ENCODE peak calls at places on chromosome 11, in six cellular contexts. One of them, this sample, is unnamed.

GRCh38 chr11:70210051-70210501 is 7.0 kb downstream of the FADD start:
- DNase-seq in amniotic epithelial cell: peak
- DNase-seq in HCT116: no peak
- DNase-seq in activated CD4-positive, CD25-positive, alpha-beta regulatory T cell: no peak
- DNase-seq in activated gamma-delta T cell treated with anti-CD3 and anti-CD28 coated beads, Interleukin-2, amount 50 U/mL, for 16 hours: no peak
- DNase-seq in kidney glomerular epithelial cell: no peak
- DNase-seq in this sample: no peak

GRCh38 chr11:12454782-12455181 is 77.4 kb downstream of the PARVA start:
- DNase-seq in amniotic epithelial cell: peak
- DNase-seq in HCT116: no peak
- DNase-seq in activated CD4-positive, CD25-positive, alpha-beta regulatory T cell: no peak
- DNase-seq in activated gamma-delta T cell treated with anti-CD3 and anti-CD28 coated beads, Interleukin-2, amount 50 U/mL, for 16 hours: no peak
- DNase-seq in kidney glomerular epithelial cell: no peak
- DNase-seq in this sample: no peak

GRCh38 chr11:65639623-65640482 is 2.0 kb downstream of the SIPA1 start:
- DNase-seq in amniotic epithelial cell: no peak
- DNase-seq in HCT116: no peak
- DNase-seq in activated CD4-positive, CD25-positive, alpha-beta regulatory T cell: no peak
- DNase-seq in activated gamma-delta T cell treated with anti-CD3 and anti-CD28 coated beads, Interleukin-2, amount 50 U/mL, for 16 hours: peak
- DNase-seq in kidney glomerular epithelial cell: no peak
- DNase-seq in this sample: no peak

GRCh38 chr11:102760355-102761035 is 19.9 kb downstream of the MMP10 start:
- DNase-seq in amniotic epithelial cell: peak
- DNase-seq in HCT116: peak
- DNase-seq in activated CD4-positive, CD25-positive, alpha-beta regulatory T cell: no peak
- DNase-seq in activated gamma-delta T cell treated with anti-CD3 and anti-CD28 coated beads, Interleukin-2, amount 50 U/mL, for 16 hours: no peak
- DNase-seq in kidney glomerular epithelial cell: peak
- DNase-seq in this sample: peak

GRCh38 chr11:66524304-66525040 is 14.0 kb downstream of the BBS1 start:
- DNase-seq in amniotic epithelial cell: no peak
- DNase-seq in HCT116: no peak
- DNase-seq in activated CD4-positive, CD25-positive, alpha-beta regulatory T cell: no peak
- DNase-seq in activated gamma-delta T cell treated with anti-CD3 and anti-CD28 coated beads, Interleukin-2, amount 50 U/mL, for 16 hours: no peak
- DNase-seq in kidney glomerular epithelial cell: no peak
- DNase-seq in this sample: no peak

GRCh38 chr11:2481253-2481652 is 36.4 kb downstream of the KCNQ1 start:
- DNase-seq in amniotic epithelial cell: no peak
- DNase-seq in HCT116: no peak
- DNase-seq in activated CD4-positive, CD25-positive, alpha-beta regulatory T cell: no peak
- DNase-seq in activated gamma-delta T cell treated with anti-CD3 and anti-CD28 coated beads, Interleukin-2, amount 50 U/mL, for 16 hours: no peak
- DNase-seq in kidney glomerular epithelial cell: no peak
- DNase-seq in this sample: no peak

GRCh38 chr11:14021738-14022137 is 59.2 kb downstream of the SPON1 start:
- DNase-seq in amniotic epithelial cell: no peak
- DNase-seq in HCT116: no peak
- DNase-seq in activated CD4-positive, CD25-positive, alpha-beta regulatory T cell: no peak
- DNase-seq in activated gamma-delta T cell treated with anti-CD3 and anti-CD28 coated beads, Interleukin-2, amount 50 U/mL, for 16 hours: no peak
- DNase-seq in kidney glomerular epithelial cell: no peak
- DNase-seq in this sample: no peak

GRCh38 chr11:1831338-1832180 is 3.2 kb upstream of the SYT8 start:
- DNase-seq in amniotic epithelial cell: no peak
- DNase-seq in HCT116: no peak
- DNase-seq in activated CD4-positive, CD25-positive, alpha-beta regulatory T cell: no peak
- DNase-seq in activated gamma-delta T cell treated with anti-CD3 and anti-CD28 coated beads, Interleukin-2, amount 50 U/mL, for 16 hours: no peak
- DNase-seq in kidney glomerular epithelial cell: no peak
- DNase-seq in this sample: no peak

GRCh38 chr11:64275031-64275800 is 9.2 kb downstream of the BAD start:
- DNase-seq in amniotic epithelial cell: no peak
- DNase-seq in HCT116: no peak
- DNase-seq in activated CD4-positive, CD25-positive, alpha-beta regulatory T cell: no peak
- DNase-seq in activated gamma-delta T cell treated with anti-CD3 and anti-CD28 coated beads, Interleukin-2, amount 50 U/mL, for 16 hours: no peak
- DNase-seq in kidney glomerular epithelial cell: no peak
- DNase-seq in this sample: no peak

GRCh38 chr11:65709661-65710060 is 2.4 kb upstream of the KAT5 start:
- DNase-seq in amniotic epithelial cell: peak
- DNase-seq in HCT116: no peak
- DNase-seq in activated CD4-positive, CD25-positive, alpha-beta regulatory T cell: no peak
- DNase-seq in activated gamma-delta T cell treated with anti-CD3 and anti-CD28 coated beads, Interleukin-2, amount 50 U/mL, for 16 hours: no peak
- DNase-seq in kidney glomerular epithelial cell: no peak
- DNase-seq in this sample: no peak

GRCh38 chr11:128018692-128019091 is 568.7 kb downstream of the ETS1 start:
- DNase-seq in amniotic epithelial cell: no peak
- DNase-seq in HCT116: no peak
- DNase-seq in activated CD4-positive, CD25-positive, alpha-beta regulatory T cell: no peak
- DNase-seq in activated gamma-delta T cell treated with anti-CD3 and anti-CD28 coated beads, Interleukin-2, amount 50 U/mL, for 16 hours: no peak
- DNase-seq in kidney glomerular epithelial cell: no peak
- DNase-seq in this sample: no peak

GRCh38 chr11:93659841-93660240 is 1.6 kb upstream of the CEP295 start:
- DNase-seq in amniotic epithelial cell: peak
- DNase-seq in HCT116: no peak
- DNase-seq in activated CD4-positive, CD25-positive, alpha-beta regulatory T cell: no peak
- DNase-seq in activated gamma-delta T cell treated with anti-CD3 and anti-CD28 coated beads, Interleukin-2, amount 50 U/mL, for 16 hours: no peak
- DNase-seq in kidney glomerular epithelial cell: no peak
- DNase-seq in this sample: no peak

GRCh38 chr11:48307760-48308386 is 1.9 kb downstream of the OR4S1 start:
- DNase-seq in amniotic epithelial cell: peak
- DNase-seq in HCT116: peak
- DNase-seq in activated CD4-positive, CD25-positive, alpha-beta regulatory T cell: peak
- DNase-seq in activated gamma-delta T cell treated with anti-CD3 and anti-CD28 coated beads, Interleukin-2, amount 50 U/mL, for 16 hours: peak
- DNase-seq in kidney glomerular epithelial cell: peak
- DNase-seq in this sample: no peak

GRCh38 chr11:235180-235997 is 753 bp downstream of the SIRT3 start:
- DNase-seq in amniotic epithelial cell: peak
- DNase-seq in HCT116: no peak
- DNase-seq in activated CD4-positive, CD25-positive, alpha-beta regulatory T cell: no peak
- DNase-seq in activated gamma-delta T cell treated with anti-CD3 and anti-CD28 coated beads, Interleukin-2, amount 50 U/mL, for 16 hours: peak
- DNase-seq in kidney glomerular epithelial cell: peak
- DNase-seq in this sample: no peak

GRCh38 chr11:71428861-71429435 is 19.2 kb downstream of the DHCR7 start:
- DNase-seq in amniotic epithelial cell: peak
- DNase-seq in HCT116: no peak
- DNase-seq in activated CD4-positive, CD25-positive, alpha-beta regulatory T cell: no peak
- DNase-seq in activated gamma-delta T cell treated with anti-CD3 and anti-CD28 coated beads, Interleukin-2, amount 50 U/mL, for 16 hours: no peak
- DNase-seq in kidney glomerular epithelial cell: no peak
- DNase-seq in this sample: no peak

GRCh38 chr11:10902301-10902700 is 44.4 kb upstream of the ZBED5 start:
- DNase-seq in amniotic epithelial cell: no peak
- DNase-seq in HCT116: no peak
- DNase-seq in activated CD4-positive, CD25-positive, alpha-beta regulatory T cell: no peak
- DNase-seq in activated gamma-delta T cell treated with anti-CD3 and anti-CD28 coated beads, Interleukin-2, amount 50 U/mL, for 16 hours: no peak
- DNase-seq in kidney glomerular epithelial cell: no peak
- DNase-seq in this sample: no peak

GRCh38 chr11:19686234-19686633 is 26.4 kb upstream of the NAV2 start:
- DNase-seq in amniotic epithelial cell: no peak
- DNase-seq in HCT116: no peak
- DNase-seq in activated CD4-positive, CD25-positive, alpha-beta regulatory T cell: no peak
- DNase-seq in activated gamma-delta T cell treated with anti-CD3 and anti-CD28 coated beads, Interleukin-2, amount 50 U/mL, for 16 hours: no peak
- DNase-seq in kidney glomerular epithelial cell: no peak
- DNase-seq in this sample: no peak

GRCh38 chr11:71158936-71159335 is 93.4 kb downstream of the SHANK2 start:
- DNase-seq in amniotic epithelial cell: no peak
- DNase-seq in HCT116: no peak
- DNase-seq in activated CD4-positive, CD25-positive, alpha-beta regulatory T cell: no peak
- DNase-seq in activated gamma-delta T cell treated with anti-CD3 and anti-CD28 coated beads, Interleukin-2, amount 50 U/mL, for 16 hours: no peak
- DNase-seq in kidney glomerular epithelial cell: no peak
- DNase-seq in this sample: no peak

GRCh38 chr11:120973501-120973900 is 50.4 kb upstream of the TBCEL start:
- DNase-seq in amniotic epithelial cell: no peak
- DNase-seq in HCT116: no peak
- DNase-seq in activated CD4-positive, CD25-positive, alpha-beta regulatory T cell: no peak
- DNase-seq in activated gamma-delta T cell treated with anti-CD3 and anti-CD28 coated beads, Interleukin-2, amount 50 U/mL, for 16 hours: no peak
- DNase-seq in kidney glomerular epithelial cell: no peak
- DNase-seq in this sample: no peak

GRCh38 chr11:5626191-5626590 is 1.4 kb downstream of the TRIM34 start:
- DNase-seq in amniotic epithelial cell: peak
- DNase-seq in HCT116: no peak
- DNase-seq in activated CD4-positive, CD25-positive, alpha-beta regulatory T cell: no peak
- DNase-seq in activated gamma-delta T cell treated with anti-CD3 and anti-CD28 coated beads, Interleukin-2, amount 50 U/mL, for 16 hours: no peak
- DNase-seq in kidney glomerular epithelial cell: no peak
- DNase-seq in this sample: no peak

GRCh38 chr11:111770581-111771134 is 4.5 kb upstream of the PPP2R1B start:
- DNase-seq in amniotic epithelial cell: no peak
- DNase-seq in HCT116: no peak
- DNase-seq in activated CD4-positive, CD25-positive, alpha-beta regulatory T cell: no peak
- DNase-seq in activated gamma-delta T cell treated with anti-CD3 and anti-CD28 coated beads, Interleukin-2, amount 50 U/mL, for 16 hours: no peak
- DNase-seq in kidney glomerular epithelial cell: no peak
- DNase-seq in this sample: no peak

This sample was measured in kidney epithelial cell.